ENCODE peak calls at places on chromosomes 1 and 21, in eight cellular contexts. S is NB4, I is astrocyte of the spinal cord, D is stomach, T is tibial artery, R is thoracic aorta, G is endothelial cell of umbilical vein, P is heart right ventricle. E is an unnamed sample.
A peak's percentile ranks its signal among the peaks of the same experiment; 100 is the strongest.

GRCh38 chr1:11792106-11792505 is 13.7 kb downstream of the MTHFR start:
- DNase-seq in S (no peak), I (no peak), D (no peak), T (no peak), R (no peak), G (no peak), P (peak; percentile 64), E (no peak)

GRCh38 chr1:201882665-201883132 is 6.0 kb upstream of the SHISA4 start:
- DNase-seq in S (peak; percentile 87), I (peak; percentile 72), D (no peak), T (no peak), R (no peak), G (no peak), P (no peak), E (peak; percentile 47)

GRCh38 chr1:168134132-168135041 is 2.3 kb downstream of the GPR161 start:
- DNase-seq in S (no peak), I (peak; percentile 25), D (no peak), T (no peak), R (no peak), G (no peak), P (no peak), E (no peak)

GRCh38 chr1:39115271-39116110 is 89.0 kb upstream of the MACF1 start:
- DNase-seq in S (peak; percentile 35), I (peak; percentile 49), D (no peak), T (no peak), R (no peak), G (no peak), P (no peak), E (no peak)

GRCh38 chr1:67371681-67372080 is 58.5 kb downstream of the SERBP1 start:
- DNase-seq in S (no peak), I (no peak), D (no peak), T (no peak), R (no peak), G (no peak), P (no peak), E (no peak)

GRCh38 chr1:208088319-208088718 is 155.9 kb downstream of the PLXNA2 start:
- DNase-seq in S (no peak), I (no peak), D (no peak), T (no peak), R (no peak), G (no peak), P (no peak), E (no peak)

GRCh38 chr1:2320760-2321159 is 70.6 kb downstream of the MORN1 start:
- DNase-seq in S (no peak), I (no peak), D (no peak), T (no peak), R (no peak), G (no peak), P (no peak), E (no peak)

GRCh38 chr1:27153927-27154358 is 982 bp downstream of the SLC9A1 start:
- DNase-seq in S (peak; percentile 31), I (no peak), D (no peak), T (no peak), R (no peak), G (no peak), P (no peak), E (no peak)

GRCh38 chr1:12209495-12209832 is 20.4 kb upstream of the VPS13D start:
- DNase-seq in S (no peak), I (no peak), D (no peak), T (no peak), R (no peak), G (no peak), P (no peak), E (no peak)

GRCh38 chr1:162136760-162137537 is 67.5 kb downstream of the NOS1AP start:
- DNase-seq in S (no peak), I (peak; percentile 76), D (no peak), T (no peak), R (no peak), G (peak; percentile 57), P (no peak), E (no peak)

GRCh38 chr1:24894002-24894401 is 36.1 kb downstream of the RUNX3 start:
- DNase-seq in S (no peak), I (no peak), D (peak; percentile 10), T (peak; percentile 21), R (no peak), G (no peak), P (no peak), E (peak; percentile 16)

GRCh38 chr1:15196807-15197530 is 43.4 kb downstream of the TMEM51 start:
- DNase-seq in S (no peak), I (no peak), D (peak; percentile 79), T (no peak), R (no peak), G (no peak), P (no peak), E (no peak)

GRCh38 chr1:56331892-56332567 is 247.3 kb downstream of the PLPP3 start:
- DNase-seq in S (peak; percentile 1), I (peak; percentile 13), D (no peak), T (no peak), R (no peak), G (peak; percentile 12), P (no peak), E (peak; percentile 37)

DNA sequence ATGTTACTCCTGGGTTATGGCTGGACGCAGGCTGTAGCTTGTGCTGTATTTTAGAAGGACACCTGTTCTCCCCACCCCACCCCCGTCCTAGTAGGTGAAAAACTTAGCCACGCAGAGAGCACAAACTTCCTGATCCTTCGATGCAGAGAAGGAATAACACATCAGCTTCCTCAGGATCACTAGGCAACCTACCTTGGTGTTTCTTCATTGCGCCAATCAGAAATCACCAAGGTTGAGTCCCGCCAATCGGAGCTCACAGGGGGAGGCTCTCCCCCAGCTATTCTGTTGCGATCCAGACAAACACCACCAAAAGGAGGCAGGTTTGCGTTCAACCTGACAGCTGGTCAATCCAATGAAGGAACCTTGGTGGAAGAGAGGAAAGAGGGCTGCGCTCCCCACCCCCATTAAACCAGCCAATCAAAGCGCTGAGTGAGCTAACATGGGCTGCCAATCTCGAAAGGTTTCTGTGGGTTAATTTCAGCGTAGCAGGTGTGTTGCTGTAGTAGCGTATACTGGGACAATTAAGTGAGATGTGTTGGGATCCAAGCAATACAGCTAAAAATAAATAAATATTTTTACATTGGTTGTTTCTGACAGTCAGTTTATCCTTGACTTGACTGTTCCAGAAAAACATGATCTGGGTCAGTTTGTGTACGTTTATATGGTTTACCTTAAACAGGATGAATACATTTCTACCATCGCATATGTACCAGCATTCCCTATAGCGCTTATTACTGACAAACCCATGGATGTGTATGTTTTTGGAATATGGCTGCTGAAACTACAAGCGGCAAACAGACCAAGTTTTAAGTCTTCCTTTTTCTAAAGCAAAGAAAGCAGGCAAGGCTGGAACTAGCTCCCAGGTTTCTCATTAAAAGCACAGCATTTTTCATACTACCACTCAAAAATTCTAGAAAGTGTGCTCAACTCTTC is at the start of gene GOLPH3L:
- DNase-seq in S (peak; percentile 98), I (peak; percentile 99), D (peak; percentile 93), T (peak; percentile 98), R (peak; percentile 77), G (peak; percentile 100), P (peak; percentile 97), E (peak; percentile 98)
- TF ChIP-seq CTCF in S (no peak), I (peak; percentile 10), D (no peak), T (no peak), R (no peak), G (no peak), P (peak; percentile 11), E (peak; percentile 5)

DNA sequence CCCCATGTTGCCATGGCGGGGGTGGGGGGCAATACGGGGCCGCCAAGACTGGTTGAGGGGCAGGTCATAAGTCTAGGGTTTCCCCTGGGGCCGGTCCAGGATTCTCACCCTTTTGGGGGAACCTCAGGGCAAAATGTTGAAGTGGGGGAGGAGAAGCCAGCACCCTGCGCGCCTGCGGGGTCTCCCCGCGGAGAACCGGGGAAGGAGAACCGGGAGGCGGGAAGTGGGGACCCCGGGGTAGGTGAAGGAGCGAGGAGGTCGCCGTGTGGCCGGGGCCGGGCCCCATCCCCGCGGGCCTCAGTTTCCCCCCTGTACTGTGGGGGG is 334 bp upstream of the ARHGEF10L start:
- DNase-seq in S (no peak), I (no peak), D (no peak), T (peak; percentile 72), R (no peak), G (no peak), P (no peak), E (no peak)
- H3K4me3 ChIP-seq in S (no peak overlapping the region), I (peak overlapping the region; percentile 13), D (peak overlapping the region; percentile 64), T (peak overlapping the region; percentile 97), R (peak overlapping the region; percentile 79), G (no peak overlapping the region), P (peak overlapping the region; percentile 59), E (no peak overlapping the region)

DNA sequence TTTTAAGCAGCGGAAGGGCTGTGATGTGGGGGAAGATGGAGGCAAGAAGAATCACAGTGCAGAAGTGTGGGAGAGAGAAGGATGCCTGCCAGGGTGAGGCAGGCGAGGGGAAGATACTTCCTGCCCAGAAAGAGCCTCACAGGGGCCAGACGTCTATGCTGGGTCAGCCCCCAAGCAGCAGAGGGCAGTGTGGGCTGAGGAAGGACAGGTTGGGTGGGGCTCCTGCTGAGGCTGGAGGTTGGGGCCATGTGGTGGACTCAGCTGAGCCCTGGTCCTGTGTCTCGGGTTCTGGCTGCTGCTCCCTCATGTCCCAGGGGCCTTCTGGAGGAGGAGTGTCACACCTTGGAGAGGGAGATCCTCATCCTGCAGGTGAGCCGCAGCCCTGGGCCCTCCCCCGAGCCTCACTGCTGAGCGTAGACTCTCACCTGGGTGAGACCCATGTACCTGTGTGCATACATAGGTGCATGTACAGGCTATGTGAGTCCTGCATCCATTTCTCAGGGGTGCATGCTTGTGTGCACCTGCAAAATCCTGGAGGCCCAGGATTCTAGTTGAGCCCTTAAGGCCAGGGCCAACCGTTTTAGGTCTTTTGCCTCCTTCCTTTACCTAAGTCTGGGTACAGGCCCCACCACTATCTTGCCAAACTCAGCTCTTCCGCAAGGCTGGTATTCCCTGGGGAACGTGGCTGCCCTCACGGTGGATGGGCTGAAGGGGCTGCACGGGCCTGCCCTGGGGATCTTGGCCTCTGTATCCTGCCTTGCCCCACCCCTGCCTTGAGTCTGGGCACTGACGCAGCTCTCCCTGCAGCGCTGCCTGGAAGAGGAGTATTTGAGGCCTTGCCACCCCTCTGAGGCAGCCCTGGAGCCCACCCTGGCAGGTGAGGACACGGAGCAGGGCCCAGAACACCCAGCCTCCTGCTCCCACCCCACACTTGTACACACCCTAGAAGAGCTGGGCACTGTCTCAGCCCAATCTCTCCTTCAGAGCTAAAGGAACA is 3.7 kb downstream of the CCDC24 start:
- DNase-seq in S (peak; percentile 68), I (no peak), D (no peak), T (no peak), R (no peak), G (no peak), P (no peak), E (peak; percentile 53)
- TF ChIP-seq CTCF in S (peak; percentile 45), I (peak; percentile 33), D (no peak), T (no peak), R (no peak), G (no peak), P (no peak), E (peak; percentile 34)

GRCh38 chr21:45455321-45456013 is 50.5 kb downstream of the COL18A1 start:
- DNase-seq in S (peak; percentile 52), I (peak; percentile 52), D (no peak), T (peak; percentile 88), R (no peak), G (no peak), P (no peak), E (no peak)
- H3K4me3 ChIP-seq in S (no peak overlapping the region), I (no peak overlapping the region), D (peak overlapping the region; percentile 29), T (peak overlapping the region; percentile 52), R (peak overlapping the region; percentile 69), G (no peak overlapping the region), P (peak overlapping the region; percentile 42), E (no peak overlapping the region)